ENCODE peak calls at places on chromosome 19, in four cellular contexts. One of them, this sample, is unnamed.

GRCh38 chr19:48403606-48404005 is 10.1 kb downstream of the GRIN2D start:
- DNase-seq in Ammon's horn: peak
- DNase-seq in endodermal cell: peak
- DNase-seq in tibial artery: peak
- DNase-seq in this sample: peak

GRCh38 chr19:10514211-10515145 is 2.8 kb downstream of the S1PR5 start:
- DNase-seq in Ammon's horn: no peak
- DNase-seq in endodermal cell: peak
- DNase-seq in tibial artery: no peak
- DNase-seq in this sample: no peak

GRCh38 chr19:48856921-48857320 is 11.5 kb downstream of the PLEKHA4 start:
- DNase-seq in endodermal cell: no peak
- DNase-seq in Ammon's horn: no peak
- DNase-seq in tibial artery: no peak
- DNase-seq in this sample: no peak

GRCh38 chr19:5436101-5436947 is 18.9 kb upstream of the ZNRF4 start:
- DNase-seq in endodermal cell: peak
- DNase-seq in tibial artery: no peak
- DNase-seq in Ammon's horn: peak
- DNase-seq in this sample: peak

GRCh38 chr19:33685541-33685940 is 63.8 kb downstream of the CHST8 start:
- DNase-seq in tibial artery: no peak
- DNase-seq in endodermal cell: peak
- DNase-seq in Ammon's horn: no peak
- DNase-seq in this sample: no peak

GRCh38 chr19:38666662-38667448 is 19.4 kb downstream of the ACTN4 start:
- DNase-seq in Ammon's horn: no peak
- DNase-seq in endodermal cell: no peak
- DNase-seq in tibial artery: peak
- DNase-seq in this sample: peak

GRCh38 chr19:342801-343421 is 1.7 kb downstream of the MIER2 start:
- DNase-seq in Ammon's horn: peak
- DNase-seq in tibial artery: peak
- DNase-seq in endodermal cell: no peak
- DNase-seq in this sample: no peak

GRCh38 chr19:881385-882071 is 11.5 kb downstream of the MED16 start:
- DNase-seq in Ammon's horn: no peak
- DNase-seq in endodermal cell: peak
- DNase-seq in tibial artery: no peak
- DNase-seq in this sample: no peak

GRCh38 chr19:39247701-39248664 is 673 bp downstream of the IFNL4 start:
- DNase-seq in endodermal cell: peak
- DNase-seq in tibial artery: no peak
- DNase-seq in Ammon's horn: no peak
- DNase-seq in this sample: peak

GRCh38 chr19:12792048-12792852 is 964 bp downstream of the JUNB start:
- DNase-seq in endodermal cell: peak
- DNase-seq in tibial artery: no peak
- DNase-seq in Ammon's horn: no peak
- DNase-seq in this sample: peak

GRCh38 chr19:38388310-38389100 is at the start of gene SPRED3:
- DNase-seq in Ammon's horn: peak
- DNase-seq in endodermal cell: no peak
- DNase-seq in tibial artery: no peak
- DNase-seq in this sample: no peak

GRCh38 chr19:23817519-23817918 is 58.8 kb upstream of the ZNF681 start:
- DNase-seq in tibial artery: no peak
- DNase-seq in endodermal cell: peak
- DNase-seq in Ammon's horn: peak
- DNase-seq in this sample: peak

GRCh38 chr19:29672933-29673336 is 7.7 kb downstream of the PLEKHF1 start:
- DNase-seq in endodermal cell: no peak
- DNase-seq in tibial artery: no peak
- DNase-seq in Ammon's horn: no peak
- DNase-seq in this sample: no peak

GRCh38 chr19:5254543-5254942 is 86.1 kb downstream of the PTPRS start:
- DNase-seq in Ammon's horn: no peak
- DNase-seq in tibial artery: no peak
- DNase-seq in endodermal cell: no peak
- DNase-seq in this sample: no peak

GRCh38 chr19:57719901-57720519 is 7.4 kb downstream of the ZNF671 start:
- DNase-seq in tibial artery: no peak
- DNase-seq in endodermal cell: no peak
- DNase-seq in Ammon's horn: no peak
- DNase-seq in this sample: no peak

GRCh38 chr19:35055715-35056179 is 14.2 kb downstream of the HPN start:
- DNase-seq in endodermal cell: peak
- DNase-seq in tibial artery: no peak
- DNase-seq in Ammon's horn: no peak
- DNase-seq in this sample: peak

GRCh38 chr19:6744381-6745288 is 5.2 kb downstream of the TRIP10 start:
- DNase-seq in endodermal cell: no peak
- DNase-seq in tibial artery: peak
- DNase-seq in Ammon's horn: peak
- DNase-seq in this sample: peak

GRCh38 chr19:34881982-34882381 is 44.7 kb upstream of the ZNF30 start:
- DNase-seq in endodermal cell: no peak
- DNase-seq in tibial artery: no peak
- DNase-seq in Ammon's horn: no peak
- DNase-seq in this sample: no peak

GRCh38 chr19:36418287-36419001 is at the start of gene ZFP82:
- DNase-seq in Ammon's horn: peak
- DNase-seq in endodermal cell: peak
- DNase-seq in tibial artery: peak
- DNase-seq in this sample: peak

GRCh38 chr19:13887529-13887928 is 10.6 kb downstream of the NANOS3 start:
- DNase-seq in Ammon's horn: no peak
- DNase-seq in endodermal cell: no peak
- DNase-seq in tibial artery: no peak
- DNase-seq in this sample: no peak

GRCh38 chr19:36267061-36267845 is 52.3 kb downstream of the ZNF146 start:
- DNase-seq in Ammon's horn: no peak
- DNase-seq in endodermal cell: no peak
- DNase-seq in tibial artery: no peak
- DNase-seq in this sample: no peak

GRCh38 chr19:44974809-44975347 is 19.7 kb downstream of the CLPTM1 start:
- DNase-seq in tibial artery: no peak
- DNase-seq in Ammon's horn: no peak
- DNase-seq in endodermal cell: no peak
- DNase-seq in this sample: no peak

This sample was measured in mesendoderm.